ENCODE peak calls at places on chromosomes 7 and 10, in nine cellular contexts. C, V, I, O, F, E, A, T and S are unnamed samples.

GRCh38 chr7:128869138-128869943 is 6.7 kb downstream of the ATP6V1F start:
- DNase-seq in E (peak), I (peak), C (peak), F (peak), T (peak), V (peak), A (peak), O (no peak), S (no peak)

GRCh38 chr7:77687747-77688144 is 8.5 kb upstream of the RSBN1L start:
- DNase-seq in O (no peak), C (no peak), V (peak), I (no peak), F (no peak), A (no peak), T (no peak), E (no peak), S (no peak)

GRCh38 chr7:93172683-93173082 is 24.5 kb upstream of the SAMD9L start:
- DNase-seq in T (no peak), F (no peak), V (no peak), E (no peak), O (no peak), C (no peak), A (no peak), I (no peak), S (no peak)

GRCh38 chr7:69502358-69502757 is 95.9 kb upstream of the AUTS2 start:
- DNase-seq in C (no peak), A (no peak), E (no peak), V (no peak), F (no peak), O (no peak), T (no peak), I (no peak), S (no peak)

GRCh38 chr7:4820968-4821471 is 40.8 kb downstream of the PAPOLB start:
- DNase-seq in I (no peak), O (no peak), V (no peak), T (peak), C (no peak), F (no peak), E (no peak), A (no peak), S (no peak)

GRCh38 chr10:12432402-12433189 is 83.2 kb downstream of the CAMK1D start:
- DNase-seq in F (no peak), O (no peak), A (no peak), I (no peak), C (no peak), V (no peak), E (no peak), T (no peak), S (no peak)

GRCh38 chr7:111682576-111683372 is 120.5 kb upstream of the IMMP2L start:
- DNase-seq in V (no peak), T (no peak), I (no peak), C (peak), A (no peak), F (no peak), E (no peak), O (no peak), S (no peak)

GRCh38 chr7:17186745-17187144 is 111.7 kb upstream of the AHR start:
- DNase-seq in O (no peak), F (no peak), I (no peak), V (no peak), A (no peak), E (no peak), T (no peak), C (no peak), S (no peak)

GRCh38 chr7:137953692-137954470 is 48.0 kb downstream of the CREB3L2 start:
- DNase-seq in I (no peak), T (no peak), C (peak), A (peak), F (no peak), V (no peak), E (peak), O (no peak), S (no peak)

GRCh38 chr10:84089162-84089561 is 50.1 kb upstream of the GHITM start:
- DNase-seq in C (no peak), T (no peak), F (no peak), V (no peak), I (no peak), A (no peak), O (no peak), E (no peak), S (no peak)

GRCh38 chr7:110774066-110774465 is 316.9 kb upstream of the LRRN3 start:
- DNase-seq in I (no peak), A (peak), O (no peak), T (no peak), C (no peak), V (no peak), E (no peak), F (no peak), S (no peak)

GRCh38 chr7:74256446-74257408 is 2.5 kb upstream of the RFC2 start:
- DNase-seq in V (no peak), F (peak), E (peak), A (no peak), C (peak), O (peak), I (no peak), T (no peak), S (peak)

GRCh38 chr7:128792471-128793183 is 859 bp downstream of the CCDC136 start:
- DNase-seq in E (no peak), C (no peak), A (no peak), V (no peak), F (peak), O (no peak), I (no peak), T (peak), S (no peak)

GRCh38 chr10:54063514-54063913 is 737.5 kb downstream of the PCDH15 start:
- DNase-seq in C (no peak), T (no peak), A (no peak), I (no peak), O (no peak), E (no peak), V (no peak), F (no peak), S (no peak)

GRCh38 chr10:74234569-74234968 is 83.5 kb downstream of the ADK start:
- DNase-seq in V (no peak), O (no peak), I (no peak), C (no peak), F (no peak), T (no peak), E (peak), A (peak), S (no peak)

GRCh38 chr7:116271980-116272886 is 61.9 kb downstream of the TES start:
- DNase-seq in F (peak), A (peak), T (no peak), C (peak), I (peak), E (peak), V (peak), O (peak), S (peak)

GRCh38 chr7:123747089-123747488 is 1.7 kb downstream of the WASL start:
- DNase-seq in I (no peak), C (no peak), F (no peak), E (no peak), O (no peak), T (no peak), V (no peak), A (no peak), S (no peak)

GRCh38 chr7:154406312-154406711 is 354.1 kb downstream of the DPP6 start:
- DNase-seq in A (no peak), V (no peak), F (no peak), E (no peak), O (no peak), I (no peak), T (no peak), C (no peak), S (no peak)

GRCh38 chr7:98315318-98315993 is 34.0 kb downstream of the BRI3 start:
- DNase-seq in T (no peak), V (no peak), E (no peak), F (no peak), O (no peak), I (no peak), C (no peak), A (no peak), S (no peak)

GRCh38 chr10:43062402-43063160 is 14.3 kb upstream of the RET start:
- DNase-seq in I (no peak), C (no peak), A (no peak), F (no peak), E (no peak), V (no peak), T (no peak), O (no peak), S (no peak)

GRCh38 chr10:43060291-43060690 is 16.6 kb upstream of the RET start:
- DNase-seq in F (peak), E (no peak), O (no peak), T (no peak), V (no peak), I (no peak), C (no peak), A (no peak), S (no peak)

GRCh38 chr10:43059336-43059720 is 17.5 kb upstream of the RET start:
- DNase-seq in C (no peak), I (no peak), V (no peak), O (no peak), E (no peak), A (no peak), T (peak), F (no peak), S (no peak)

GRCh38 chr10:43061331-43061730 is 15.5 kb upstream of the RET start:
- DNase-seq in E (no peak), O (no peak), C (no peak), F (no peak), I (no peak), A (no peak), V (no peak), T (no peak), S (no peak)

GRCh38 chr10:43061764-43062163 is 15.1 kb upstream of the RET start:
- DNase-seq in O (no peak), E (no peak), T (no peak), I (no peak), F (no peak), A (peak), V (no peak), C (peak), S (no peak)
- TF ChIP-seq CTCF in O (no peak), E (no peak), T (no peak), I (no peak), F (no peak), A (no peak), V (no peak), C (no peak), S (no peak)

DNA sequence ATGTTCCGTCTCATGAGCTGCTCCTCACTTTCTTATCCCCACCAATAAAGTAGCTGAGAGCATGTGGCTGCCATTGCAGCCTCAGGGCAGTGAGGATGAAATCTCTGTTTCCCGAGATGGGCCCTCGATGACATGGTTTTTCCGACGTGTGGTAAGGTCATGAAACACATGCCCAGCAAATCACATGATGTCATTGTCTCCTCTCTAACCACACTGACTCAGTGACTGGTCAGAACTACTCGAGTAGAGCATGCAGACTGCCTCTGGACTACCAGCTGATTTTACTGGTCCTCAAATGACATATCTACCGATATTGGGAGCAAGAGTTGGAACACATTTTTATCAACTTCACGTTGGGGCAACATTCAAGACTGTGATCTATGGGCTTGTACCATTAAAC is 786.1 kb downstream of the CNTNAP2 start:
- DNase-seq in E (no peak), A (peak), I (no peak), F (no peak), C (no peak), V (no peak), T (no peak), O (no peak), S (no peak)
- TF ChIP-seq CTCF in E (no peak), A (no peak), I (no peak), F (no peak), C (no peak), V (no peak), T (no peak), O (no peak), S (no peak)

GRCh38 chr7:33091641-33092191 is 17.5 kb downstream of the RP9 start:
- DNase-seq in O (no peak), V (no peak), E (no peak), C (no peak), A (no peak), F (no peak), I (no peak), T (no peak), S (no peak)
- TF ChIP-seq CTCF in O (no peak), V (no peak), E (no peak), C (no peak), A (no peak), F (no peak), I (no peak), T (no peak), S (no peak)

GRCh38 chr7:157474685-157475084 is 137.9 kb downstream of the DNAJB6 start:
- DNase-seq in T (peak), E (peak), V (no peak), I (peak), O (peak), C (no peak), F (no peak), A (peak), S (no peak)
- TF ChIP-seq CTCF in T (peak), E (peak), V (no peak), I (no peak), O (no peak), C (no peak), F (no peak), A (peak), S (peak)

GRCh38 chr10:92740762-92741161 is 51.0 kb downstream of the HHEX start:
- DNase-seq in T (no peak), E (no peak), F (no peak), O (no peak), A (no peak), C (peak), I (no peak), V (no peak), S (no peak)
- TF ChIP-seq CTCF in T (no peak), E (no peak), F (no peak), O (no peak), A (no peak), C (no peak), I (no peak), V (no peak), S (no peak)

DNA sequence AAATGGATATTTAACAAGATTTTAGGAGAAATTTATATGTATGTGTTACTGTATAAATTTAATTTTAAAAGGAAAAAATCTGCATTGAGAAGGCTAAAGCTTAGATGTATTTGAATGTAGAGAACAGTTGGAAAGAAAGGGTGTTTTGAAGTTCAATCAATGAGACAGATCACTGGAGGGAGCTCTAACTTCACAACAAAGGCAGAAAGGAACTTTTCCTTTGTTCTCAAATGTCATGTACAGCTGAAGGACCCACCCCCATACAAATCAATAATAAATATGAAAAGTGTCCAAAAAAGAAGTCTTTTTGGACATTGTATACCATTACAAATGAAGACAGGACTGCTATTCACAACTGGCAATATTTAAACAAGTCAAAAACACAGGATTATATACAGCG is 403.4 kb downstream of the DNAJB9 start:
- DNase-seq in O (no peak), F (no peak), E (no peak), V (no peak), T (no peak), C (peak), A (no peak), I (no peak), S (no peak)
- TF ChIP-seq CTCF in O (no peak), F (no peak), E (no peak), V (no peak), T (no peak), C (no peak), A (peak), I (no peak), S (no peak)